ENCODE peak calls at places on chromosomes 6 and 20, in ten cellular contexts. E is aorta; V is heart left ventricle; D is upper lobe of right lung; A is left ventricle myocardium inferior; B is CD8-positive, alpha-beta memory T cell; Q is SJSA1; W is stomach; R is CD8-positive, alpha-beta T cell; M is ovary. Z is an unnamed sample. For H3K4me1, the result is how much of the 10 kb centered on the place peaks cover.

GRCh38 chr20:22880277-22880676 is 154.8 kb upstream of the SSTR4 start:
- DNase-seq in B (no peak), V (no peak), A (no peak), M (no peak), R (no peak), Q (no peak), E (no peak), W (no peak), D (no peak), Z (no peak)

GRCh38 chr6:70651326-70651905 is 16.3 kb upstream of the SMAP1 start:
- DNase-seq in A (no peak), D (no peak), V (no peak), W (no peak), Q (no peak), E (no peak), M (no peak), B (peak), R (no peak), Z (no peak)

GRCh38 chr6:24480705-24481104 is 8.7 kb downstream of the GPLD1 start:
- DNase-seq in R (no peak), D (no peak), E (no peak), M (no peak), Q (no peak), B (no peak), W (no peak), V (no peak), A (no peak), Z (peak)

GRCh38 chr6:114342826-114343781 is at the start of gene HS3ST5:
- DNase-seq in D (peak), Q (peak), B (no peak), A (no peak), E (peak), R (no peak), W (no peak), V (peak), M (no peak), Z (no peak)

GRCh38 chr6:1079525-1079924 is 232.4 kb upstream of the FOXQ1 start:
- DNase-seq in R (no peak), M (no peak), D (no peak), Q (no peak), E (no peak), V (no peak), W (peak), B (no peak), A (no peak), Z (no peak)

GRCh38 chr6:73085362-73085975 is 139.8 kb downstream of the KHDC1L start:
- DNase-seq in Q (no peak), D (no peak), E (no peak), A (no peak), W (no peak), M (no peak), V (no peak), B (no peak), R (no peak), Z (no peak)

GRCh38 chr20:11114382-11114781 is 440.6 kb upstream of the JAG1 start:
- DNase-seq in B (no peak), M (no peak), A (no peak), R (no peak), D (no peak), E (no peak), W (no peak), Q (no peak), V (no peak), Z (no peak)

GRCh38 chr20:58044286-58044685 is 184.2 kb downstream of the ANKRD60 start:
- DNase-seq in R (no peak), B (no peak), W (no peak), M (no peak), V (no peak), D (no peak), E (no peak), A (no peak), Q (no peak), Z (no peak)

GRCh38 chr6:89475634-89476033 is 42.7 kb downstream of the ANKRD6 start:
- DNase-seq in Q (no peak), R (no peak), V (no peak), D (no peak), M (no peak), B (no peak), E (no peak), A (no peak), W (no peak), Z (no peak)

GRCh38 chr6:3453410-3453809 is 3.4 kb downstream of the SLC22A23 start:
- DNase-seq in W (no peak), B (no peak), M (no peak), A (no peak), Q (no peak), E (no peak), V (no peak), D (no peak), R (no peak), Z (no peak)

GRCh38 chr20:50735813-50736212 is 4.4 kb downstream of the PARD6B start:
- DNase-seq in V (no peak), A (no peak), B (no peak), W (no peak), E (no peak), R (no peak), Q (no peak), M (no peak), D (no peak), Z (no peak)

GRCh38 chr20:50734730-50735679 is 3.6 kb downstream of the PARD6B start:
- DNase-seq in E (no peak), A (no peak), V (no peak), Q (no peak), B (no peak), W (no peak), D (no peak), R (no peak), M (no peak), Z (peak)

GRCh38 chr20:50731930-50732690 is 730 bp downstream of the PARD6B start:
- DNase-seq in M (peak), B (no peak), R (peak), W (no peak), D (no peak), Q (no peak), V (no peak), A (no peak), E (no peak), Z (peak)

GRCh38 chr20:50731055-50731929 is at the start of gene PARD6B:
- DNase-seq in A (peak), V (peak), Q (peak), R (peak), M (peak), E (peak), D (peak), W (peak), B (peak), Z (peak)

DNA sequence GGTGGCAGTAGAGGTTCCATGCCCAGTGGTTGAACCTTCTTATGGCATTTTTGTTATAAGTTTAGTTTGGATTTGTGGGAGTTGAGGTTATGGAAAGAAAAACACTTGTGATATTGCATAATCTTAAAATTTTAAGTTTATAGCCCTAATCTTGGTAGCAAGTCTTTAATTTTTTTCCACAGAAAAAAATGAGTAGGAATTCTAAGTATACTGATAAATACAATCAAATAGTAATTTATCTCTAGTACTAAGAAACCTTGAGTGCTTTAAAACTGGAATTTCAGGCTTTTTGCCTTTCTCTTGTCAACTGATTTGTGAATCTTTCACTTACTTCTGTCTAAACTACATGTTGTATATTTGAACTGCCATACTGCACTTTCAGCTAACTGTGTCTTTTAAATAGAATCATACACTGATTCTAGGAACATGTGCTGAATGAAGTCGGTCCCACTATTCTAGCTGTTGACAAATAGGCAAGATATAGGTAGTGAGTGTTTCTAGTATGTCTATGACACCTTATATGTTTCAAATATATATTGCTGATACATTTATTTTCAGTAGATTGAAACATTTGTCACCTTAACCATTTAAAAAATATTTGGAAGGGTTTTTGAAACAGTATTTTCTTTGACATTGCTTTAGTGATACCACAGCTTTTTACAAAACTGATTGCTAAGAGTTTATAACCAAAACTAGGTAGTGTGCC is 2.4 kb downstream of the PARD6B start:
- DNase-seq in B (no peak), E (no peak), R (no peak), D (no peak), M (no peak), V (no peak), Q (no peak), A (no peak), W (no peak), Z (no peak)
- H3K4me3 ChIP-seq in B (no peak), E (no peak), R (no peak), D (peak), M (no peak), V (no peak), Q (no peak), A (no peak), W (peak), Z (no peak)

DNA sequence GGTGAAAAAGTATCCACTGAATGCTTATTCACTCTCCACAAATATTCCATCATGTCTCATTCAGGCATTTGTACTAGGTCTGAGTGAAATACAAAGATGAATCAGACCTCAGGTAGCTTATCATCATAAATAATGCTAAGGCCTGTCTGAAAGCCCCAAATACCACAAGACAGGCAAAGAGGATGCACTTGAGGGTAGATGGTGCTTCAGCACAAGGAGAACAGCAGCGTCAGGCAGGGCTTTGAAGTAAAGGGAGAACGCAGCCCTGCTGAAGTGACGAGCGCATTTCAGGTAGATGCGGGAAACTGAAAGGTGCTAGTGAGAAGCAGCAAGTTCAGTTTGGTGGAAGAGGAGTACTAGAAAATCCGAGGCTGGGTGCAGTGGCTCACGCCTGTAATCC is 38.7 kb downstream of the MAP3K5 start:
- DNase-seq in Q (no peak), B (peak), W (no peak), M (no peak), R (peak), D (no peak), E (no peak), V (no peak), A (no peak), Z (no peak)
- H3K27ac ChIP-seq in Q (no peak), B (no peak), W (peak), M (no peak), R (no peak), D (no peak), E (no peak), V (no peak), A (no peak), Z (no peak)

GRCh38 chr6:38599261-38599660 is 40.5 kb downstream of the BTBD9 start:
- DNase-seq in W (no peak), D (no peak), B (no peak), M (no peak), E (no peak), Q (no peak), V (no peak), R (no peak), A (no peak), Z (no peak)
- H3K4me1 ChIP-seq in W (under half), D (under half), B (under half), M (under half), E (under half), Q (under half), V (under half), R (under half), A (under half), Z (under half)

DNA sequence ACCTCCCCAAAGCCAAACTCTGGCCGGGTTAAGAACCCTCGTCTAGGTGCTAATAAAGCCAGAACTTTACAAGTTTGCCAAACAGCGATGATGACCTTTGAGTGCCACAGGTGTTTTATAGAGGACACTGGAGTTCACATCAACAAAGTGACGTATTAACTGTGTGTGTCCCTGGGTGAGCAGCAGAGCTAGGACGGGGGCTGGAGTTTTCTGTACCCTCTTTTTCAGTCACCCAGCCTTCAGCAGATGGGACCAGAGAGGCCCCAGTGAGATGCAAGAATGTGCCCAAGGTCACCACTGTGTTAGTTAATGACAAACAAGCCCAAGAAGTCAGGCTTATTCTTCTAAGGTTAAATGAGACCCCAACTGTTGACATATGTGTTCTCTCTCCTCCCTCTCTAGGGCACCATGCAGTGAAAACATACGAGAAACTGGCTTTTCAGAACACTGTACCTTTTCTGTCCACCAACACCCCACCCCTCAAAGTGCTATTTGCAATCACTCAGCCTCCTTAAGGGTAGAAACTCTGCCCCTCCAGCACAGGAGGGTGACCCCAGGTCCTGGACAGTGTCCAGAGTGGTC is 5.3 kb downstream of the SDC4 start:
- DNase-seq in Q (no peak), D (no peak), M (no peak), W (no peak), B (no peak), E (no peak), A (no peak), V (no peak), R (no peak), Z (no peak)
- H3K4me3 ChIP-seq in Q (no peak), D (peak), M (no peak), W (peak), B (no peak), E (no peak), A (peak), V (peak), R (no peak), Z (no peak)

GRCh38 chr6:43060755-43061633 is 1.6 kb downstream of the KLC4 start:
- DNase-seq in D (no peak), B (no peak), V (no peak), M (peak), Q (no peak), E (no peak), W (no peak), A (no peak), R (no peak), Z (no peak)
- H3K27ac ChIP-seq in D (peak), B (no peak), V (no peak), M (no peak), Q (no peak), E (no peak), W (peak), A (peak), R (no peak), Z (peak)

GRCh38 chr20:19993937-19994667 is 23.1 kb upstream of the NAA20 start:
- DNase-seq in M (no peak), V (peak), W (no peak), R (no peak), Q (peak), B (no peak), A (peak), D (no peak), E (no peak), Z (no peak)

GRCh38 chr20:19991826-19992225 is 25.3 kb upstream of the NAA20 start:
- DNase-seq in R (no peak), M (no peak), B (no peak), E (no peak), W (no peak), V (no peak), Q (no peak), A (no peak), D (no peak), Z (no peak)

GRCh38 chr20:19987046-19987445 is 30.1 kb upstream of the NAA20 start:
- DNase-seq in A (no peak), E (no peak), M (no peak), R (no peak), D (no peak), Q (no peak), V (no peak), B (no peak), W (no peak), Z (no peak)

GRCh38 chr20:19992996-19993908 is 23.9 kb upstream of the NAA20 start:
- DNase-seq in B (no peak), R (no peak), E (no peak), D (no peak), W (no peak), V (no peak), M (peak), Q (peak), A (no peak), Z (no peak)

DNA sequence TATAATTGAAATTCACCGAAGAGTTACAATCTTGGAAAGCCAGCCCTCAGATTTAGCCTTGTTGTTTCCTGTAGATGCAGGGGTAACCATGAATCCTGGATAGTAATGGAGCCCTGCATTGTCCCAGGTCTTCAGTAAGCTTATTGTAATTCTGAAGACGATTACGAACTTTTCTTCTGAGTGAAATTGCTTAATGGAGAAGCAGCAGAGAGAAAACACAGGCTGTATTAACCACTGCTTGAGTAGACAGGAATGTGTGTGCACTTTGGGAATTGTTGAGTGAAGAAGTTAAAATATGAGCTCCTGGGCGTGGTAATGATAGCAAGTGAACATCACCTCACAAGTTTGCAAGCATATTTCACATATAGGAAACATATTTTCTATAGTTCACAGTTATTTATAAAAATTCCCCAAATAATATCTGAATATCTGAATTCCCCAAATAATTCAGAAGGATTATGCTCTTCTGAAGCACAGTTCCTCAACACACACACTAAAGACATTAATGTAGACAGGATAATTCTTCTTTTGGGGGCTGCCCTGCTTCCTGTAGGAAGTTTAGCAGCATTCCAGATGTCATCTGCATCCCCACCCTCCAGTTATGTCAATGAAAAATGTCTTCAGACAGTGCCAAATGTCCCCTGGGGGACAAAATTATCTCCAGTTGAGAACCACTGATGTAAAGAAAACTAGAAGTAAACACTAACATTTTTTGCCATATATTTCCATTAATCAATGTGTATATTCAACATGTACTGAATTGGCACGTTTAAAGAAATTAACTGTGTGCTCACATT is 26.1 kb upstream of the NAA20 start:
- DNase-seq in M (no peak), Q (no peak), D (no peak), A (no peak), W (no peak), V (no peak), B (no peak), R (no peak), E (no peak), Z (no peak)
- H3K4me1 ChIP-seq in M (under half), Q (half or more), D (half or more), A (half or more), W (under half), V (half or more), B (under half), R (under half), E (under half), Z (under half)

Z was measured in right atrium auricular region.